ENCODE peak calls at places on chromosomes 5 and 9, in four cellular contexts. M is heart left ventricle; E is cardiac muscle cell; U is CD8-positive, alpha-beta T cell. L is an unnamed sample.
A peak's percentile ranks its signal among the peaks of the same experiment; 100 is the strongest.

GRCh38 chr9:92350129-92350739 is 24.5 kb downstream of the CENPP start:
- DNase-seq in E (no peak), U (no peak), M (no peak), L (no peak)

GRCh38 chr5:9644630-9645029 is 14.5 kb upstream of the TAS2R1 start:
- DNase-seq in E (no peak), U (no peak), M (no peak), L (no peak)

GRCh38 chr5:143011621-143012020 is 241.4 kb downstream of the ARHGAP26 start:
- DNase-seq in U (no peak), M (no peak), E (no peak), L (no peak)

GRCh38 chr5:102678267-102679058 is 76.6 kb upstream of the PAM start:
- DNase-seq in E (no peak), M (no peak), U (no peak), L (no peak)

GRCh38 chr9:121748727-121749546 is 97.5 kb downstream of the DAB2IP start:
- DNase-seq in U (no peak), M (peak; percentile 82), E (no peak), L (no peak)

GRCh38 chr9:77215874-77216273 is 38.5 kb downstream of the VPS13A start:
- DNase-seq in M (no peak), U (no peak), E (peak; percentile 14), L (no peak)

GRCh38 chr5:150211156-150212030 is 21.5 kb downstream of the SLC6A7 start:
- DNase-seq in M (no peak), U (no peak), E (no peak), L (no peak)

GRCh38 chr5:145936401-145937131 is at the start of gene SH3RF2:
- DNase-seq in U (no peak), M (peak; percentile 31), E (peak; percentile 91), L (peak; percentile 85)

GRCh38 chr5:97094579-97095317 is 47.7 kb downstream of the LIX1 start:
- DNase-seq in U (no peak), E (no peak), M (no peak), L (no peak)

GRCh38 chr5:78601622-78602314 is 46.8 kb downstream of the LHFPL2 start:
- DNase-seq in U (no peak), E (no peak), M (no peak), L (no peak)

GRCh38 chr9:136603901-136604816 is 58.3 kb upstream of the NOTCH1 start:
- DNase-seq in M (peak; percentile 74), U (no peak), E (no peak), L (no peak)

GRCh38 chr9:137032893-137033292 is 1.0 kb upstream of the FUT7 start:
- DNase-seq in E (no peak), U (no peak), M (peak; percentile 66), L (peak; percentile 62)

GRCh38 chr5:97006454-97006853 is 70.6 kb downstream of the LNPEP start:
- DNase-seq in E (no peak), U (no peak), M (no peak), L (no peak)

GRCh38 chr5:117680421-117680820 is 1105.8 kb upstream of the SEMA6A start:
- DNase-seq in M (no peak), E (no peak), U (no peak), L (no peak)

GRCh38 chr5:136021016-136021405 is 7.8 kb upstream of the TGFBI start:
- DNase-seq in E (no peak), M (no peak), U (no peak), L (no peak)

GRCh38 chr9:6759114-6759977 is 1.6 kb downstream of the KDM4C start:
- DNase-seq in M (no peak), U (no peak), E (no peak), L (no peak)

GRCh38 chr5:148005788-148006520 is 57.8 kb upstream of the SPINK5 start:
- DNase-seq in M (no peak), E (no peak), U (no peak), L (no peak)

GRCh38 chr5:39422886-39423285 is 1.9 kb downstream of the DAB2 start:
- DNase-seq in E (no peak), U (no peak), M (no peak), L (no peak)

GRCh38 chr5:174058433-174059122 is 13.1 kb downstream of the NSG2 start:
- DNase-seq in M (no peak), E (no peak), U (no peak), L (no peak)

GRCh38 chr9:131837316-131837715 is 97.4 kb upstream of the RAPGEF1 start:
- DNase-seq in U (no peak), M (peak; percentile 39), E (peak; percentile 44), L (no peak)

GRCh38 chr9:71001780-71002386 is 119.5 kb downstream of the TRPM3 start:
- DNase-seq in E (peak; percentile 60), U (no peak), M (no peak), L (no peak)

GRCh38 chr9:125812403-125812802 is 65.2 kb downstream of the PBX3 start:
- DNase-seq in U (no peak), M (no peak), E (no peak), L (no peak)

GRCh38 chr5:10333154-10334006 is 20.1 kb upstream of the MARCHF6 start:
- DNase-seq in E (peak; percentile 59), U (no peak), M (peak; percentile 52), L (peak; percentile 58)

GRCh38 chr5:132890817-132891216 is 17.3 kb downstream of the LEAP2 start:
- DNase-seq in M (no peak), E (no peak), U (no peak), L (no peak)

DNA sequence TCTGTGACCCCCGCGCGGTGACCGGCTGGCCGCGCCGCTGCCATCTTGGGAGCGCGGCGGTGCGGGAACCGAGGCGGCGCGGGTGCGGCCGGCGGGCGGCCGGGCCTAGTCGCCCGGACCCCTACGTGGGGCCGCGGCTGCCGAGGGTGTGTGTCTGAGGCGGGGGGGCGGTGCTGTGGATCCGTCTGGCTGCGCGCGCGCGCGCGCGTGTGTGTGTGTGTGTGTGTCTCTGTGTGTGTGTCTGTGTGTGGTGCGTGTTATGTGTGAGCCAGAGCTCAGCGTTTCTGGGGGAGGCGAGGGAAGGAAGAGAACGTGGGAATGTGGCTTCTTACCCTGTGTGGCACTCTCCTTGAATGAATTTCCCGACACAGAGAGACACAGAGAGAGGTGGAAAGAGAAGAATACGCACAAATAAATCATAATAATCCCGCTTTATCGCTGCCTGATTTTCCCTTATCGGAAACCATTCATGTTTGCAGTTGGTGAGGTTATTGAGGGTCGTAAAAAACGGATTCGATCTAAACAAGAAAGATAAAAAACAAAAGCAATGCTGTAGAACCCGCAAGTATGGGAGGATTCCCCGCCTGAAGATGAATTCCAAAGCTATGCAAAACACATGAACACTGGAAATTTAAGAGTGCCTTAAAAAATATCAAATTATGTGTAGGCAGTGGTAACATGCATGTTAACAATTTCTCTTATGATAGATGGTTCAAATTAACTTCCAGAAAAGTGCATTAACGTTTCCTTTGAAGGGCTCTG is 5.7 kb downstream of the NR2F1 start:
- DNase-seq in E (no peak), M (no peak), U (no peak), L (no peak)
- H3K27ac ChIP-seq in E (no peak overlapping the region), M (no peak overlapping the region), U (no peak overlapping the region), L (no peak overlapping the region)

DNA sequence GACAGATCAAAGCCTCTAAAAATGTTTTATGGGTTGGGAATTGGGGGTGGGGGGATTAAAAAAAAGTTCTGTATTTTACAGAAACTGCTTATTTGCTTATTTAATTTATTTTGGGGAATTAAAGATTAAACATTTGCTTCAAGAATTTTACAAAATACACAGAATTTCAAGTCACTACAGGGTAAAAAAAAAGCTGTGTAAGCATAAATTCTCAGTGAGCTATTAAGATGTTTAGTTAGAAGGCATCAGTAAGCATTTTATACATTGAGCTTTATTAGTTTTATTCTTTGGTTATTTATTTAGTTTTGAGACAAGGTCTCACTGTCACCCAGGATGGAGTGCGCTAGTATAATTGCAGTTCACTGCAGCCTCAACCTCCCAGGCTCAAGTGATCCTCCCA is 5.2 kb downstream of the BDP1 start:
- DNase-seq in E (no peak), M (no peak), U (no peak), L (no peak)
- H3K36me3 ChIP-seq in E (peaks cover 59% of the 10 kb centered on the region), M (peaks cover 73% of the 10 kb centered on the region), U (peaks cover 30% of the 10 kb centered on the region), L (peaks cover 68% of the 10 kb centered on the region)

DNA sequence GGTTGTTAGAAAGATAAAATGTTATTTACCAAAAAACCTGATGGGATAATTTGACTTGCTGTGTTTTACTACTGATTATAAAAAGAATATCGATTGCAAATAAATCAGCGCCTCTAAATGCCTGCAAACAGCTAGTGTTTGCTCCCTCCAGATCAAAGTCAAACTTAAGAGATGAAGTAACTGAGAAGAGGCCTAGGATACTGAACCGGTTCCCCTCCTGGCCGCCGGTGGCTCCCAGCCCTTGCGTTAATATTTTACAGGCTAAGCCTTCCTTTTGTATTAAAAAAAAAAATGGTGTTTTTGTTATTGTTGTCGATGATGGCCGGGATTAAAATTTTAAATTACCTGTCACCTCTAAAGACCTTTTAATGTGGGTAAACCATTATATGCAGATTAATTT is 2.6 kb downstream of the IRX1 start:
- DNase-seq in U (no peak), E (peak; percentile 40), M (no peak), L (no peak)
- H3K9me3 ChIP-seq in U (no peaks in the 10 kb centered on the region), E (no peaks in the 10 kb centered on the region), M (no peaks in the 10 kb centered on the region), L (no peaks in the 10 kb centered on the region)

GRCh38 chr5:172407861-172408260 is 46.5 kb downstream of the SH3PXD2B start:
- DNase-seq in M (no peak), E (no peak), U (no peak), L (no peak)

GRCh38 chr5:172405226-172405625 is 49.1 kb downstream of the SH3PXD2B start:
- DNase-seq in M (no peak), E (no peak), U (no peak), L (no peak)

GRCh38 chr5:172404746-172405145 is 49.6 kb downstream of the SH3PXD2B start:
- DNase-seq in E (no peak), U (no peak), M (no peak), L (no peak)

GRCh38 chr5:172405708-172406107 is 48.6 kb downstream of the SH3PXD2B start:
- DNase-seq in M (no peak), U (no peak), E (no peak), L (no peak)

DNA sequence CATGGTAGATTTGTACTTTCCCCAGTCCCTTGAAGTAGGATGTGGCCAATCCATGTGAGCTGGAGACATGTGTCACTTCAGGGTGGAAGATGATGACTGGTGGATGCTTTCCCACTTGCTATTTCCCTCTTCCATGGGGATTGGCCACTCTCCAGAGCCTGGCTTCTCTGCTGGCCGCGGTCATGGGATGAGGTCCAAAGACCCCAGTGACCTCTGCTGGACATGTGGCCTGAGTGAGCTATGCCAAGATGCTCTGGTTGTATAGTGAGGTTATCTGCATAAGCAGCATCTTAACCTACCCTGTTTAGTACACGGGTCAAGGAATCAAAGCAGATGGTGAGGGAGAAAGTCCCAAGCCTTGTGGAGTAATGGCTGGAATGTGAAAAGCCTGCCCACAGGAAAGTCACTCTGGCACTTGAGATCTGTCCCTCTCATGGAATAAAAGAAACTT is 47.1 kb downstream of the SH3PXD2B start:
- DNase-seq in M (no peak), E (no peak), U (no peak), L (no peak)
- H3K27ac ChIP-seq in M (peak overlapping the region; percentile 2), E (no peak overlapping the region), U (no peak overlapping the region), L (no peak overlapping the region)

DNA sequence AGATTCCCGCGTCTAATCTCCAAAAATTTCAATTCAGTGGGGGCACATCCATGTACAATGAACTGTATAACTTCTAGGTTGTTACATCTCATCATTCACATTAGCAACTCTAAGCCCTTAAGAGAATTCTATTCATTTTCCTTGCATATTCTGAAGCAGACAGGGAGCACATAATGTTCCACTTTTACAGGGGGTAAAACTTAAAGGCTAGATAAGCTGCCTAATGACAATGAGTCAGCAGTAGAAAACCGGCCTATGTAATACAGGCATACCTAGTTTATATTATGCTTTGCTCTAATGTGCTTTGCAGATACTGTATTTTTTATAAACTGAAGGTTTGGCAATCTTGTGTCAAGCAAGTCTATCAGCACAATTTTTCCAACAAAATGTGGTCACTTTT is 40.4 kb downstream of the PTAR1 start:
- DNase-seq in E (no peak), M (no peak), U (no peak), L (no peak)
- H3K36me3 ChIP-seq in E (peaks cover 41% of the 10 kb centered on the region), M (peaks cover 76% of the 10 kb centered on the region), U (peaks cover 7% of the 10 kb centered on the region), L (no peaks in the 10 kb centered on the region)

GRCh38 chr5:166428264-166428663 is 1863.2 kb upstream of the WWC1 start:
- DNase-seq in M (no peak), E (no peak), U (no peak), L (no peak)
- H3K9me3 ChIP-seq in M (no peaks in the 10 kb centered on the region), E (no peaks in the 10 kb centered on the region), U (no peaks in the 10 kb centered on the region), L (no peaks in the 10 kb centered on the region)

L was measured in Peyer's patch.